ENCODE peak calls at places on chromosomes 6 and 20, in five cellular contexts. N is DND-41; P is CD8-positive, alpha-beta T cell; Z is keratinocyte; G is CD4-positive, alpha-beta memory T cell. I is an unnamed sample.

GRCh38 chr6:18055098-18055497 is 67.4 kb downstream of the NHLRC1 start:
- DNase-seq in G (no peak), N (no peak), Z (no peak), P (no peak), I (no peak)

GRCh38 chr20:36468149-36469000 is 72.9 kb upstream of the MYL9 start:
- DNase-seq in P (no peak), N (no peak), G (no peak), Z (no peak), I (no peak)

GRCh38 chr6:46949662-46950280 is 28.0 kb upstream of the ADGRF5 start:
- DNase-seq in Z (no peak), G (no peak), N (no peak), P (no peak), I (no peak)

GRCh38 chr6:85416049-85416448 is 33.8 kb upstream of the NT5E start:
- DNase-seq in N (no peak), P (no peak), G (no peak), Z (no peak), I (no peak)

GRCh38 chr6:159261983-159262382 is 92.8 kb downstream of the FNDC1 start:
- DNase-seq in Z (no peak), P (no peak), N (no peak), G (no peak), I (no peak)

GRCh38 chr6:1379026-1379809 is 10.2 kb upstream of the FOXF2 start:
- DNase-seq in N (no peak), G (no peak), P (no peak), Z (no peak), I (no peak)

GRCh38 chr20:17704589-17705317 is 5.0 kb downstream of the BANF2 start:
- DNase-seq in P (no peak), Z (no peak), G (no peak), N (no peak), I (no peak)

GRCh38 chr6:35679399-35679798 is 9.3 kb downstream of the FKBP5 start:
- DNase-seq in P (no peak), N (no peak), G (no peak), Z (no peak), I (no peak)

GRCh38 chr6:89131599-89131998 is 13.7 kb upstream of the SRSF12 start:
- DNase-seq in P (no peak), G (no peak), Z (no peak), N (no peak), I (no peak)

GRCh38 chr20:10553326-10553984 is 118.3 kb downstream of the SLX4IP start:
- DNase-seq in Z (no peak), G (no peak), N (peak), P (peak), I (peak)

GRCh38 chr6:143695106-143696059 is 17.6 kb downstream of the PHACTR2 start:
- DNase-seq in N (no peak), G (no peak), P (no peak), Z (no peak), I (no peak)

GRCh38 chr6:110538416-110539060 is 62.1 kb upstream of the SLC22A16 start:
- DNase-seq in P (no peak), G (no peak), Z (no peak), N (no peak), I (no peak)

GRCh38 chr6:162032620-162033019 is 694.9 kb downstream of the PRKN start:
- DNase-seq in Z (no peak), P (no peak), G (no peak), N (no peak), I (no peak)

GRCh38 chr6:105374010-105374420 is 28.9 kb downstream of the PREP start:
- DNase-seq in Z (peak), P (no peak), N (no peak), G (no peak), I (no peak)

GRCh38 chr20:33693741-33694645 is 7.8 kb upstream of the E2F1 start:
- DNase-seq in Z (no peak), G (no peak), N (no peak), P (no peak), I (no peak)

GRCh38 chr20:2557873-2558580 is 21.7 kb downstream of the TMC2 start:
- DNase-seq in P (no peak), N (no peak), G (no peak), Z (no peak), I (no peak)

GRCh38 chr6:45326698-45327417 is 1.3 kb upstream of the RUNX2 start:
- DNase-seq in Z (no peak), G (no peak), N (no peak), P (no peak), I (no peak)

GRCh38 chr6:146545608-146546007 is 2.0 kb downstream of the RAB32 start:
- DNase-seq in G (no peak), P (no peak), Z (no peak), N (no peak), I (no peak)

GRCh38 chr6:117338567-117338966 is 73.2 kb downstream of the VGLL2 start:
- DNase-seq in N (no peak), P (no peak), Z (no peak), G (no peak), I (no peak)

GRCh38 chr20:33685328-33686007 is 717 bp downstream of the E2F1 start:
- DNase-seq in G (no peak), N (peak), P (peak), Z (no peak), I (no peak)

GRCh38 chr6:44211284-44211683 is 5.4 kb upstream of the MYMX start:
- DNase-seq in G (no peak), Z (no peak), N (no peak), P (no peak), I (no peak)

GRCh38 chr6:112296122-112296521 is 41.8 kb upstream of the LAMA4 start:
- DNase-seq in P (no peak), Z (no peak), G (no peak), N (no peak), I (no peak)

GRCh38 chr6:66993272-66993671 is 1286.2 kb upstream of the EYS start:
- DNase-seq in P (no peak), N (no peak), Z (no peak), G (no peak), I (no peak)

GRCh38 chr6:112061605-112062004 is 7.7 kb downstream of the CCN6 start:
- DNase-seq in Z (no peak), N (no peak), P (no peak), G (no peak), I (no peak)

GRCh38 chr20:63577317-63577894 is 3.4 kb upstream of the HELZ2 start:
- DNase-seq in Z (no peak), N (no peak), P (no peak), G (no peak), I (no peak)

GRCh38 chr20:2149507-2149906 is 47.9 kb downstream of the STK35 start:
- DNase-seq in N (no peak), G (no peak), P (no peak), Z (no peak), I (no peak)

GRCh38 chr6:15926256-15926655 is 202.6 kb upstream of the MYLIP start:
- DNase-seq in N (no peak), Z (no peak), P (no peak), G (no peak), I (no peak)

GRCh38 chr20:18717062-18717461 is 96.5 kb upstream of the SCP2D1 start:
- DNase-seq in G (no peak), P (no peak), N (no peak), Z (no peak), I (peak)

GRCh38 chr6:124389127-124389526 is 573.1 kb upstream of the RNF217 start:
- DNase-seq in G (no peak), N (no peak), Z (no peak), P (no peak), I (no peak)

GRCh38 chr6:119119989-119120388 is 41.5 kb upstream of the FAM184A start:
- DNase-seq in N (no peak), Z (no peak), P (no peak), G (no peak), I (no peak)

GRCh38 chr6:85672050-85672449 is 29.4 kb upstream of the SYNCRIP start:
- DNase-seq in G (no peak), Z (peak), N (no peak), P (no peak), I (no peak)

GRCh38 chr20:58308680-58309527 is 611 bp upstream of the RAB22A start:
- DNase-seq in P (no peak), G (peak), N (peak), Z (no peak), I (no peak)

GRCh38 chr6:79546186-79546585 is 9.0 kb upstream of the LCA5 start:
- DNase-seq in Z (no peak), N (no peak), P (no peak), G (no peak), I (no peak)

GRCh38 chr6:79543411-79543810 is 6.2 kb upstream of the LCA5 start:
- DNase-seq in P (no peak), G (no peak), Z (no peak), N (no peak), I (no peak)

GRCh38 chr6:79544299-79544927 is 7.2 kb upstream of the LCA5 start:
- DNase-seq in P (no peak), G (no peak), N (no peak), Z (no peak), I (no peak)

GRCh38 chr6:79544939-79545450 is 7.8 kb upstream of the LCA5 start:
- DNase-seq in N (no peak), G (no peak), P (no peak), Z (peak), I (no peak)

GRCh38 chr6:79543886-79544285 is 6.7 kb upstream of the LCA5 start:
- DNase-seq in Z (no peak), P (no peak), N (no peak), G (no peak), I (no peak)
- H3K4me3 ChIP-seq in Z (no peak), P (no peak), N (no peak), G (no peak), I (no peak)

GRCh38 chr6:28988536-28989415 is 16.3 kb downstream of the ZNF311 start:
- DNase-seq in N (no peak), Z (peak), P (peak), G (peak), I (no peak)
- H3K4me3 ChIP-seq in N (no peak), Z (peak), P (peak), G (peak), I (no peak)

DNA sequence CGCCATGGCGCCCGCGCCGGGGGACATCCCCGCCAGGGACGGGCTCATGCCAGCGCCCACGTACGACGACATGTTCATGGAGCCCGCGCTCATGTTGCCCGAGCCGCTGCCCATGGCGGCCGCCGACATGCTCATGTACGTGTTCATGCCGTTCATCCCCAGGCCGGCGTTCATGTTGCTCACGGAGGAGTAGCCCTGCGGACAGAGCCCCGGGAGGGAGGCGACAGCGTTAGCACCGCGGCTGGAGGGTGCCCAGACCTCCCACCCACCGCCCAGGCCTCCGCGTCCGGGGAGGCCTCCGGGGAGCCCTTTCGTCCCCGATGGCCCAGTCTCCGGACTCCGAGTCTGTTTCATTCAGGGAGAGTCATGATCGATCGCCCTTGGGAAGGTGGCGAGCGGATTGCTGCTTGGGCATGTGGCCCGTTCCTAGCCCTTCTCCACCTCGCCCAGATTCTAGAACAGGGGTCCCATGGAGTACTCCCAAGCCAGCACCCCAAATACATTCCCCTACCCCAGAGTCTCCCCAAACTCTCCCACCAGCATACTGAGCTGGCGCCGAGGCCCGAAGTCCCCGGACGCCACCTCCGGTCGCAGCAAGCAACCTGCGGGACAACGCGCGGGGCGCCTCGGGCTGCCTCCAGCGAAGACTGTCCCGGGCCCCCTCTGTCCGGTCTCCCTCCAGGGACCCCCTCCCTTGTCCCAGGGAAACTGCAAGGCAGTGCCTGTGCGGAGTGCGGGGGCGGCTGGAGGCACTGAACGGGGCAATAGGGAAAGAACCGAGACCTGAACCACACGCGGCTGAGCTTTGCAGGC is 1.2 kb downstream of the FOXA2 start:
- DNase-seq in P (no peak), N (no peak), Z (no peak), G (no peak), I (no peak)
- H3K4me3 ChIP-seq in P (no peak), N (no peak), Z (peak), G (no peak), I (no peak)

DNA sequence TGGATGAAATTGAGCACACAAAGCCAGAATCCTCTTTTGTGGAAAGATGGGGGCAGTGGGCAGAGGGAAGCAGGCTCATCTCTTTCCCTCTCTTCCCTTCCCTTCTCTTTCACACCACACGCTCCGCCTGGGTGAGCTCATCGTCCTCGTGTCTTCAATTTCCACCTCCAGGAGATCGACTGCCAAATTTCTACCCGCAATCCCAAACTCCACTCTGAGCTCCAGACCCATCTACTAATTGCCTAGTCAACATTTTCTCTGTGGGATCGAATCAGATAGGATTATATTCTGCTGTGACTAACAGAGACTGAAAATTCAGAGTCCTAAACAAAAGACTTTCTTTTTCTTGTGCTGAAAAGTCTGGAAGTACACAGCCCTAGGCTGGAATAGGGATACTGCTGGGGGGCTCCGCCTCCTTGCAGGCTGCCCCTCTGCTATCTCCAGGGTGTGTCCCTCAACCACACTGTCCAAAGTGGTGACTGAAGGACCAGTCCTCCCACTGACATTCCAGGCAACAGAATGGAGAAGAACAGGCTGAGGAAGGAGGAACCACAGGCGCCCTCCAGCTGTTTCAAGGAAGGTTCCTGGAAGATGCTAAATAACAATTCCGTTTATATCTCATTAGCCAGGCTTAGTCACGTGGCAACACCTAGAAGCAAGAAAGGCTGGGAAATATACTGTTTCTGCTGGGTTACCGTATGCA is 5.0 kb upstream of the HSPA12B start:
- DNase-seq in Z (no peak), N (no peak), G (no peak), P (no peak), I (no peak)
- H3K4me3 ChIP-seq in Z (peak), N (no peak), G (no peak), P (no peak), I (no peak)

DNA sequence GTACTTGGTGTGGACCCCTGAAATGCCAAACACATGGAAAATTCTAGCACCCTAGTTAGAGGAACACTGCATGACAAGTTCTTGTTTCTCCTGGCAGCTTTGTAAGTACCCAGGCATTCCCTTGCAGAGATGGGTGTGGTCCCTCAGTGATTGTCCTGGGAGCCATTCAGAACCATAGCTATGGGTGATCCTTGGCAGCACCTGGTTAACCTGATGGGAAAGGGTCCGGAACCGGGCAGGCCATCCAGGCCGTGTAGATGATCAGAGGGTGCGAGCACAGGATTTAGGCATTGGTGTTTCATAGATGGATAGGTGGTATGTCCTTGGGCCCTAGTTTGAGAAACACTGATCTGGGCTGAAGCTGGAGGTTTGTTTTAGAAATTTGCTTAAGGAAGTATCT is 95.8 kb downstream of the RPP40 start:
- DNase-seq in N (no peak), Z (no peak), G (no peak), P (no peak), I (no peak)
- H3K4me3 ChIP-seq in N (no peak), Z (no peak), G (no peak), P (no peak), I (no peak)

GRCh38 chr6:56850618-56851017 is 104.3 kb upstream of the BEND6 start:
- DNase-seq in Z (no peak), P (no peak), N (no peak), G (no peak), I (no peak)

GRCh38 chr6:56852611-56853010 is 102.3 kb upstream of the BEND6 start:
- DNase-seq in G (no peak), P (no peak), Z (no peak), N (no peak), I (no peak)

GRCh38 chr6:56851104-56851503 is 103.8 kb upstream of the BEND6 start:
- DNase-seq in P (no peak), N (no peak), G (no peak), Z (no peak), I (no peak)

GRCh38 chr6:56852249-56852606 is 102.7 kb upstream of the BEND6 start:
- DNase-seq in Z (no peak), G (no peak), P (no peak), N (no peak), I (no peak)

GRCh38 chr6:56851541-56852248 is 103.2 kb upstream of the BEND6 start:
- DNase-seq in N (no peak), P (no peak), G (no peak), Z (no peak), I (peak)
- H3K4me3 ChIP-seq in N (no peak), P (peak), G (no peak), Z (peak), I (no peak)

GRCh38 chr20:38601216-38602184 is at the start of gene ARHGAP40:
- DNase-seq in N (no peak), Z (no peak), G (no peak), P (no peak), I (peak)
- H3K4me3 ChIP-seq in N (no peak), Z (peak), G (no peak), P (no peak), I (peak)

GRCh38 chr6:27290850-27291208 is 21.2 kb downstream of the POM121L2 start:
- DNase-seq in N (no peak), G (no peak), Z (no peak), P (no peak), I (no peak)
- H3K4me3 ChIP-seq in N (no peak), G (no peak), Z (peak), P (no peak), I (no peak)

GRCh38 chr6:90584636-90585255 is 2.1 kb downstream of the MAP3K7 start:
- DNase-seq in N (no peak), P (no peak), Z (no peak), G (no peak), I (no peak)
- H3K4me3 ChIP-seq in N (peak), P (no peak), Z (peak), G (no peak), I (no peak)